ENCODE peak calls at places on chromosome 1, in ten cellular contexts. One of them, this sample, is unnamed.

GRCh38 chr1:93773049-93773838 is 91.6 kb upstream of the BCAR3 start:
- DNase-seq in hepatic stellate cell: no peak
- DNase-seq in GM23338: no peak
- DNase-seq in breast epithelium: no peak
- DNase-seq in M059J: no peak
- DNase-seq in EL: no peak
- DNase-seq in stimulated activated CD8-positive, alpha-beta memory T cell treated with anti-CD3 and anti-CD28 coated beads, Interleukin-12 subunit alpha, Interleukin-12 subunit beta, amount 100 ng/mL, for 4 hours: no peak
- DNase-seq in ovary: no peak
- DNase-seq in HCEC 1CT: no peak
- DNase-seq in vagina: no peak
- DNase-seq in this sample: no peak

GRCh38 chr1:235831148-235831547 is 35.6 kb downstream of the LYST start:
- DNase-seq in GM23338: no peak
- DNase-seq in breast epithelium: no peak
- DNase-seq in EL: peak; percentile 66
- DNase-seq in vagina: no peak
- DNase-seq in hepatic stellate cell: peak; percentile 10
- DNase-seq in stimulated activated CD8-positive, alpha-beta memory T cell treated with anti-CD3 and anti-CD28 coated beads, Interleukin-12 subunit alpha, Interleukin-12 subunit beta, amount 100 ng/mL, for 4 hours: no peak
- DNase-seq in M059J: peak; percentile 52
- DNase-seq in ovary: no peak
- DNase-seq in HCEC 1CT: peak; percentile 46
- DNase-seq in this sample: no peak

GRCh38 chr1:94803517-94804441 is 16.4 kb upstream of the SLC44A3 start:
- DNase-seq in GM23338: no peak
- DNase-seq in HCEC 1CT: peak; percentile 39
- DNase-seq in EL: no peak
- DNase-seq in hepatic stellate cell: no peak
- DNase-seq in breast epithelium: no peak
- DNase-seq in ovary: no peak
- DNase-seq in stimulated activated CD8-positive, alpha-beta memory T cell treated with anti-CD3 and anti-CD28 coated beads, Interleukin-12 subunit alpha, Interleukin-12 subunit beta, amount 100 ng/mL, for 4 hours: no peak
- DNase-seq in vagina: no peak
- DNase-seq in M059J: no peak
- DNase-seq in this sample: peak; percentile 66

GRCh38 chr1:85274969-85275453 is 1.4 kb downstream of the BCL10 start:
- DNase-seq in ovary: no peak
- DNase-seq in breast epithelium: no peak
- DNase-seq in stimulated activated CD8-positive, alpha-beta memory T cell treated with anti-CD3 and anti-CD28 coated beads, Interleukin-12 subunit alpha, Interleukin-12 subunit beta, amount 100 ng/mL, for 4 hours: no peak
- DNase-seq in vagina: no peak
- DNase-seq in hepatic stellate cell: peak; percentile 64
- DNase-seq in GM23338: no peak
- DNase-seq in HCEC 1CT: peak; percentile 79
- DNase-seq in EL: peak; percentile 79
- DNase-seq in M059J: peak; percentile 89
- DNase-seq in this sample: peak; percentile 84

GRCh38 chr1:17412093-17412870 is 27.2 kb downstream of the RCC2 start:
- DNase-seq in breast epithelium: peak; percentile 68
- DNase-seq in GM23338: no peak
- DNase-seq in hepatic stellate cell: no peak
- DNase-seq in vagina: no peak
- DNase-seq in ovary: no peak
- DNase-seq in EL: no peak
- DNase-seq in stimulated activated CD8-positive, alpha-beta memory T cell treated with anti-CD3 and anti-CD28 coated beads, Interleukin-12 subunit alpha, Interleukin-12 subunit beta, amount 100 ng/mL, for 4 hours: no peak
- DNase-seq in HCEC 1CT: no peak
- DNase-seq in M059J: no peak
- DNase-seq in this sample: no peak

GRCh38 chr1:7989762-7990428 is 28.4 kb downstream of the PARK7 start:
- DNase-seq in GM23338: no peak
- DNase-seq in stimulated activated CD8-positive, alpha-beta memory T cell treated with anti-CD3 and anti-CD28 coated beads, Interleukin-12 subunit alpha, Interleukin-12 subunit beta, amount 100 ng/mL, for 4 hours: no peak
- DNase-seq in HCEC 1CT: no peak
- DNase-seq in M059J: no peak
- DNase-seq in vagina: no peak
- DNase-seq in EL: peak; percentile 20
- DNase-seq in hepatic stellate cell: no peak
- DNase-seq in ovary: no peak
- DNase-seq in breast epithelium: no peak
- DNase-seq in this sample: no peak

GRCh38 chr1:31372961-31373896 is at the start of gene FABP3:
- DNase-seq in GM23338: peak; percentile 97
- DNase-seq in stimulated activated CD8-positive, alpha-beta memory T cell treated with anti-CD3 and anti-CD28 coated beads, Interleukin-12 subunit alpha, Interleukin-12 subunit beta, amount 100 ng/mL, for 4 hours: no peak
- DNase-seq in EL: peak; percentile 76
- DNase-seq in M059J: peak; percentile 78
- DNase-seq in ovary: peak; percentile 80
- DNase-seq in hepatic stellate cell: peak; percentile 73
- DNase-seq in vagina: no peak
- DNase-seq in breast epithelium: peak; percentile 52
- DNase-seq in HCEC 1CT: peak; percentile 54
- DNase-seq in this sample: peak; percentile 96

GRCh38 chr1:231240531-231240882 is 505 bp upstream of the GNPAT start:
- DNase-seq in M059J: peak; percentile 33
- DNase-seq in vagina: no peak
- DNase-seq in breast epithelium: no peak
- DNase-seq in HCEC 1CT: peak; percentile 5
- DNase-seq in stimulated activated CD8-positive, alpha-beta memory T cell treated with anti-CD3 and anti-CD28 coated beads, Interleukin-12 subunit alpha, Interleukin-12 subunit beta, amount 100 ng/mL, for 4 hours: no peak
- DNase-seq in ovary: no peak
- DNase-seq in hepatic stellate cell: no peak
- DNase-seq in EL: no peak
- DNase-seq in GM23338: no peak
- DNase-seq in this sample: no peak

GRCh38 chr1:179598631-179599030 is 7.0 kb downstream of the TDRD5 start:
- DNase-seq in vagina: no peak
- DNase-seq in EL: no peak
- DNase-seq in breast epithelium: no peak
- DNase-seq in stimulated activated CD8-positive, alpha-beta memory T cell treated with anti-CD3 and anti-CD28 coated beads, Interleukin-12 subunit alpha, Interleukin-12 subunit beta, amount 100 ng/mL, for 4 hours: no peak
- DNase-seq in ovary: no peak
- DNase-seq in HCEC 1CT: no peak
- DNase-seq in GM23338: no peak
- DNase-seq in M059J: no peak
- DNase-seq in hepatic stellate cell: no peak
- DNase-seq in this sample: no peak

GRCh38 chr1:91137173-91137852 is 115.5 kb upstream of the ZNF644 start:
- DNase-seq in HCEC 1CT: no peak
- DNase-seq in M059J: no peak
- DNase-seq in vagina: no peak
- DNase-seq in stimulated activated CD8-positive, alpha-beta memory T cell treated with anti-CD3 and anti-CD28 coated beads, Interleukin-12 subunit alpha, Interleukin-12 subunit beta, amount 100 ng/mL, for 4 hours: no peak
- DNase-seq in hepatic stellate cell: no peak
- DNase-seq in breast epithelium: no peak
- DNase-seq in EL: no peak
- DNase-seq in GM23338: no peak
- DNase-seq in ovary: no peak
- DNase-seq in this sample: no peak

GRCh38 chr1:169368406-169368769 is 393 bp downstream of the BLZF1 start:
- DNase-seq in M059J: no peak
- DNase-seq in EL: no peak
- DNase-seq in hepatic stellate cell: no peak
- DNase-seq in stimulated activated CD8-positive, alpha-beta memory T cell treated with anti-CD3 and anti-CD28 coated beads, Interleukin-12 subunit alpha, Interleukin-12 subunit beta, amount 100 ng/mL, for 4 hours: peak; percentile 11
- DNase-seq in GM23338: peak; percentile 38
- DNase-seq in HCEC 1CT: peak; percentile 9
- DNase-seq in vagina: no peak
- DNase-seq in ovary: peak; percentile 19
- DNase-seq in breast epithelium: no peak
- DNase-seq in this sample: no peak

GRCh38 chr1:215970406-215970805 is 403.3 kb downstream of the KCTD3 start:
- DNase-seq in vagina: no peak
- DNase-seq in ovary: no peak
- DNase-seq in EL: peak; percentile 61
- DNase-seq in stimulated activated CD8-positive, alpha-beta memory T cell treated with anti-CD3 and anti-CD28 coated beads, Interleukin-12 subunit alpha, Interleukin-12 subunit beta, amount 100 ng/mL, for 4 hours: no peak
- DNase-seq in hepatic stellate cell: no peak
- DNase-seq in HCEC 1CT: peak; percentile 70
- DNase-seq in breast epithelium: no peak
- DNase-seq in M059J: peak; percentile 8
- DNase-seq in GM23338: no peak
- DNase-seq in this sample: no peak

GRCh38 chr1:104636581-104636980 is 886.9 kb downstream of the AMY1C start:
- DNase-seq in GM23338: no peak
- DNase-seq in HCEC 1CT: no peak
- DNase-seq in stimulated activated CD8-positive, alpha-beta memory T cell treated with anti-CD3 and anti-CD28 coated beads, Interleukin-12 subunit alpha, Interleukin-12 subunit beta, amount 100 ng/mL, for 4 hours: no peak
- DNase-seq in hepatic stellate cell: no peak
- DNase-seq in ovary: no peak
- DNase-seq in M059J: no peak
- DNase-seq in vagina: no peak
- DNase-seq in breast epithelium: no peak
- DNase-seq in EL: no peak
- DNase-seq in this sample: peak; percentile 20

GRCh38 chr1:109794319-109795132 is 30.8 kb upstream of the EPS8L3 start:
- DNase-seq in breast epithelium: no peak
- DNase-seq in EL: no peak
- DNase-seq in vagina: no peak
- DNase-seq in GM23338: no peak
- DNase-seq in HCEC 1CT: no peak
- DNase-seq in ovary: no peak
- DNase-seq in M059J: peak; percentile 77
- DNase-seq in stimulated activated CD8-positive, alpha-beta memory T cell treated with anti-CD3 and anti-CD28 coated beads, Interleukin-12 subunit alpha, Interleukin-12 subunit beta, amount 100 ng/mL, for 4 hours: no peak
- DNase-seq in hepatic stellate cell: no peak
- DNase-seq in this sample: no peak

GRCh38 chr1:236023926-236024565 is 40.8 kb downstream of the NID1 start:
- DNase-seq in M059J: peak; percentile 21
- DNase-seq in HCEC 1CT: no peak
- DNase-seq in breast epithelium: no peak
- DNase-seq in hepatic stellate cell: no peak
- DNase-seq in vagina: no peak
- DNase-seq in ovary: no peak
- DNase-seq in stimulated activated CD8-positive, alpha-beta memory T cell treated with anti-CD3 and anti-CD28 coated beads, Interleukin-12 subunit alpha, Interleukin-12 subunit beta, amount 100 ng/mL, for 4 hours: no peak
- DNase-seq in EL: no peak
- DNase-seq in GM23338: no peak
- DNase-seq in this sample: no peak

GRCh38 chr1:112686417-112686816 is 12.0 kb downstream of the MOV10 start:
- DNase-seq in EL: no peak
- DNase-seq in vagina: no peak
- DNase-seq in GM23338: no peak
- DNase-seq in breast epithelium: no peak
- DNase-seq in ovary: no peak
- DNase-seq in M059J: peak; percentile 30
- DNase-seq in hepatic stellate cell: no peak
- DNase-seq in HCEC 1CT: no peak
- DNase-seq in stimulated activated CD8-positive, alpha-beta memory T cell treated with anti-CD3 and anti-CD28 coated beads, Interleukin-12 subunit alpha, Interleukin-12 subunit beta, amount 100 ng/mL, for 4 hours: no peak
- DNase-seq in this sample: no peak

GRCh38 chr1:207861442-207862177 is 49.3 kb downstream of the CD34 start:
- DNase-seq in M059J: peak; percentile 78
- DNase-seq in vagina: no peak
- DNase-seq in stimulated activated CD8-positive, alpha-beta memory T cell treated with anti-CD3 and anti-CD28 coated beads, Interleukin-12 subunit alpha, Interleukin-12 subunit beta, amount 100 ng/mL, for 4 hours: no peak
- DNase-seq in EL: no peak
- DNase-seq in HCEC 1CT: no peak
- DNase-seq in hepatic stellate cell: no peak
- DNase-seq in breast epithelium: peak; percentile 16
- DNase-seq in GM23338: no peak
- DNase-seq in ovary: no peak
- DNase-seq in this sample: no peak

GRCh38 chr1:58720680-58721079 is 20.8 kb upstream of the MYSM1 start:
- DNase-seq in stimulated activated CD8-positive, alpha-beta memory T cell treated with anti-CD3 and anti-CD28 coated beads, Interleukin-12 subunit alpha, Interleukin-12 subunit beta, amount 100 ng/mL, for 4 hours: no peak
- DNase-seq in HCEC 1CT: no peak
- DNase-seq in EL: peak; percentile 44
- DNase-seq in breast epithelium: peak; percentile 61
- DNase-seq in vagina: no peak
- DNase-seq in M059J: no peak
- DNase-seq in GM23338: no peak
- DNase-seq in ovary: no peak
- DNase-seq in hepatic stellate cell: no peak
- DNase-seq in this sample: no peak

GRCh38 chr1:37020653-37021277 is 13.6 kb downstream of the GRIK3 start:
- DNase-seq in hepatic stellate cell: no peak
- DNase-seq in stimulated activated CD8-positive, alpha-beta memory T cell treated with anti-CD3 and anti-CD28 coated beads, Interleukin-12 subunit alpha, Interleukin-12 subunit beta, amount 100 ng/mL, for 4 hours: no peak
- DNase-seq in EL: no peak
- DNase-seq in breast epithelium: no peak
- DNase-seq in vagina: no peak
- DNase-seq in GM23338: peak; percentile 89
- DNase-seq in M059J: no peak
- DNase-seq in ovary: no peak
- DNase-seq in HCEC 1CT: no peak
- DNase-seq in this sample: peak; percentile 90

GRCh38 chr1:201309420-201309819 is 26.1 kb downstream of the PKP1 start:
- DNase-seq in HCEC 1CT: peak; percentile 9
- DNase-seq in GM23338: peak; percentile 82
- DNase-seq in EL: peak; percentile 45
- DNase-seq in vagina: no peak
- DNase-seq in stimulated activated CD8-positive, alpha-beta memory T cell treated with anti-CD3 and anti-CD28 coated beads, Interleukin-12 subunit alpha, Interleukin-12 subunit beta, amount 100 ng/mL, for 4 hours: no peak
- DNase-seq in breast epithelium: peak; percentile 99
- DNase-seq in M059J: peak; percentile 91
- DNase-seq in ovary: no peak
- DNase-seq in hepatic stellate cell: peak; percentile 74
- DNase-seq in this sample: peak; percentile 93

GRCh38 chr1:16352842-16353535 is 709 bp upstream of the FBXO42 start:
- DNase-seq in vagina: no peak
- DNase-seq in breast epithelium: no peak
- DNase-seq in EL: no peak
- DNase-seq in hepatic stellate cell: no peak
- DNase-seq in GM23338: peak; percentile 33
- DNase-seq in stimulated activated CD8-positive, alpha-beta memory T cell treated with anti-CD3 and anti-CD28 coated beads, Interleukin-12 subunit alpha, Interleukin-12 subunit beta, amount 100 ng/mL, for 4 hours: no peak
- DNase-seq in HCEC 1CT: no peak
- DNase-seq in M059J: peak; percentile 15
- DNase-seq in ovary: no peak
- DNase-seq in this sample: peak; percentile 69

GRCh38 chr1:43688594-43689000 is 18.7 kb upstream of the ST3GAL3 start:
- DNase-seq in EL: peak; percentile 91
- DNase-seq in vagina: no peak
- DNase-seq in GM23338: no peak
- DNase-seq in HCEC 1CT: peak; percentile 98
- DNase-seq in stimulated activated CD8-positive, alpha-beta memory T cell treated with anti-CD3 and anti-CD28 coated beads, Interleukin-12 subunit alpha, Interleukin-12 subunit beta, amount 100 ng/mL, for 4 hours: no peak
- DNase-seq in M059J: peak; percentile 56
- DNase-seq in hepatic stellate cell: peak; percentile 64
- DNase-seq in ovary: no peak
- DNase-seq in breast epithelium: no peak
- DNase-seq in this sample: no peak

GRCh38 chr1:221543529-221544120 is 198.3 kb downstream of the DUSP10 start:
- DNase-seq in ovary: no peak
- DNase-seq in vagina: no peak
- DNase-seq in GM23338: peak; percentile 58
- DNase-seq in stimulated activated CD8-positive, alpha-beta memory T cell treated with anti-CD3 and anti-CD28 coated beads, Interleukin-12 subunit alpha, Interleukin-12 subunit beta, amount 100 ng/mL, for 4 hours: no peak
- DNase-seq in hepatic stellate cell: peak; percentile 22
- DNase-seq in M059J: peak; percentile 47
- DNase-seq in HCEC 1CT: peak; percentile 36
- DNase-seq in breast epithelium: no peak
- DNase-seq in EL: peak; percentile 36
- DNase-seq in this sample: peak; percentile 31

GRCh38 chr1:190491404-190491803 is 13.7 kb upstream of the BRINP3 start:
- DNase-seq in hepatic stellate cell: no peak
- DNase-seq in M059J: no peak
- DNase-seq in EL: no peak
- DNase-seq in ovary: no peak
- DNase-seq in vagina: no peak
- DNase-seq in breast epithelium: no peak
- DNase-seq in HCEC 1CT: no peak
- DNase-seq in stimulated activated CD8-positive, alpha-beta memory T cell treated with anti-CD3 and anti-CD28 coated beads, Interleukin-12 subunit alpha, Interleukin-12 subunit beta, amount 100 ng/mL, for 4 hours: no peak
- DNase-seq in GM23338: no peak
- DNase-seq in this sample: no peak

GRCh38 chr1:172893146-172893841 is 157.4 kb downstream of the TNFSF18 start:
- DNase-seq in GM23338: no peak
- DNase-seq in ovary: peak; percentile 15
- DNase-seq in breast epithelium: no peak
- DNase-seq in HCEC 1CT: no peak
- DNase-seq in M059J: peak; percentile 80
- DNase-seq in EL: peak; percentile 59
- DNase-seq in vagina: no peak
- DNase-seq in stimulated activated CD8-positive, alpha-beta memory T cell treated with anti-CD3 and anti-CD28 coated beads, Interleukin-12 subunit alpha, Interleukin-12 subunit beta, amount 100 ng/mL, for 4 hours: no peak
- DNase-seq in hepatic stellate cell: no peak
- DNase-seq in this sample: peak; percentile 8

GRCh38 chr1:187509091-187509490 is 680.3 kb downstream of the PLA2G4A start:
- DNase-seq in GM23338: no peak
- DNase-seq in EL: no peak
- DNase-seq in breast epithelium: no peak
- DNase-seq in vagina: no peak
- DNase-seq in M059J: peak; percentile 14
- DNase-seq in hepatic stellate cell: no peak
- DNase-seq in ovary: no peak
- DNase-seq in stimulated activated CD8-positive, alpha-beta memory T cell treated with anti-CD3 and anti-CD28 coated beads, Interleukin-12 subunit alpha, Interleukin-12 subunit beta, amount 100 ng/mL, for 4 hours: no peak
- DNase-seq in HCEC 1CT: peak; percentile 23
- DNase-seq in this sample: no peak

GRCh38 chr1:36710901-36711300 is 228.2 kb upstream of the CSF3R start:
- DNase-seq in M059J: no peak
- DNase-seq in GM23338: peak; percentile 24
- DNase-seq in stimulated activated CD8-positive, alpha-beta memory T cell treated with anti-CD3 and anti-CD28 coated beads, Interleukin-12 subunit alpha, Interleukin-12 subunit beta, amount 100 ng/mL, for 4 hours: no peak
- DNase-seq in EL: no peak
- DNase-seq in HCEC 1CT: no peak
- DNase-seq in ovary: no peak
- DNase-seq in vagina: no peak
- DNase-seq in hepatic stellate cell: no peak
- DNase-seq in breast epithelium: no peak
- DNase-seq in this sample: no peak

GRCh38 chr1:104182251-104182650 is 432.6 kb downstream of the AMY1C start:
- DNase-seq in stimulated activated CD8-positive, alpha-beta memory T cell treated with anti-CD3 and anti-CD28 coated beads, Interleukin-12 subunit alpha, Interleukin-12 subunit beta, amount 100 ng/mL, for 4 hours: no peak
- DNase-seq in HCEC 1CT: no peak
- DNase-seq in ovary: no peak
- DNase-seq in hepatic stellate cell: no peak
- DNase-seq in vagina: no peak
- DNase-seq in breast epithelium: no peak
- DNase-seq in EL: no peak
- DNase-seq in GM23338: peak; percentile 21
- DNase-seq in M059J: no peak
- DNase-seq in this sample: no peak

This sample was measured in left kidney.